ENCODE peak calls at places on chromosomes 6 and 20, in six cellular contexts. I, Z, F, M, W and P are unnamed samples.

GRCh38 chr20:8213831-8214587 is 81.9 kb downstream of the PLCB1 start:
- ATAC-seq in Z (peak; percentile 69), W (no peak), F (no peak), M (no peak), I (peak; percentile 81), P (no peak)

GRCh38 chr6:24777227-24777626 is 2.5 kb downstream of the GMNN start:
- ATAC-seq in F (no peak), Z (no peak), W (no peak), I (no peak), M (no peak), P (no peak)

GRCh38 chr6:33789550-33789895 is 593 bp upstream of the LEMD2 start:
- ATAC-seq in M (no peak), Z (no peak), I (no peak), W (no peak), F (no peak), P (no peak)

GRCh38 chr6:109308018-109308492 is 74.2 kb downstream of the CD164 start:
- ATAC-seq in I (no peak), Z (peak; percentile 82), W (peak; percentile 71), M (peak; percentile 47), F (peak; percentile 84), P (peak; percentile 47)

GRCh38 chr6:1611572-1612385 is 2.1 kb downstream of the FOXC1 start:
- ATAC-seq in W (no peak), F (no peak), I (no peak), M (no peak), Z (no peak), P (no peak)

GRCh38 chr6:159128978-159129377 is 40.2 kb upstream of the FNDC1 start:
- ATAC-seq in W (no peak), I (no peak), Z (no peak), M (no peak), F (no peak), P (peak; percentile 13)

GRCh38 chr6:39224523-39225182 is 4.6 kb downstream of the KCNK5 start:
- ATAC-seq in W (no peak), Z (no peak), M (no peak), I (no peak), F (no peak), P (no peak)

GRCh38 chr20:8150591-8150990 is 18.5 kb downstream of the PLCB1 start:
- ATAC-seq in F (peak; percentile 42), W (no peak), I (no peak), Z (no peak), M (no peak), P (no peak)

GRCh38 chr6:33712914-33713313 is 1.4 kb upstream of the UQCC2 start:
- ATAC-seq in W (no peak), I (no peak), F (no peak), Z (no peak), M (no peak), P (no peak)

GRCh38 chr6:3885262-3886036 is 36.3 kb downstream of the FAM50B start:
- ATAC-seq in I (no peak), Z (no peak), F (no peak), M (no peak), W (peak; percentile 30), P (no peak)

GRCh38 chr6:72212686-72213085 is 326.3 kb downstream of the RIMS1 start:
- ATAC-seq in M (no peak), Z (no peak), I (no peak), W (no peak), F (no peak), P (no peak)

GRCh38 chr20:38270869-38271608 is 10.5 kb upstream of the KIAA1755 start:
- ATAC-seq in M (no peak), I (no peak), F (peak; percentile 96), W (peak; percentile 84), Z (no peak), P (peak; percentile 87)

GRCh38 chr20:9949563-9949962 is 85.2 kb upstream of the ANKEF1 start:
- ATAC-seq in M (no peak), F (no peak), W (no peak), Z (no peak), I (no peak), P (no peak)

GRCh38 chr6:136549359-136550044 is 720 bp downstream of the MAP7 start:
- ATAC-seq in I (no peak), W (no peak), M (no peak), F (peak; percentile 20), Z (no peak), P (no peak)

GRCh38 chr6:71419954-71420692 is 131.5 kb downstream of the OGFRL1 start:
- ATAC-seq in W (peak; percentile 56), I (no peak), Z (peak; percentile 32), F (peak; percentile 70), M (peak; percentile 63), P (peak; percentile 53)

GRCh38 chr6:42604150-42604549 is 40.3 kb downstream of the UBR2 start:
- ATAC-seq in F (no peak), M (no peak), W (no peak), Z (no peak), I (no peak), P (no peak)

GRCh38 chr6:137811912-137812553 is 55.0 kb upstream of the TNFAIP3 start:
- ATAC-seq in I (no peak), M (no peak), F (peak; percentile 20), W (no peak), Z (no peak), P (no peak)

GRCh38 chr6:2784930-2785329 is 19.7 kb downstream of the WRNIP1 start:
- ATAC-seq in Z (no peak), I (no peak), M (no peak), W (no peak), F (no peak), P (no peak)

GRCh38 chr6:149445095-149445466 is 39.7 kb downstream of the ZC3H12D start:
- ATAC-seq in I (no peak), Z (peak; percentile 25), M (no peak), W (no peak), F (no peak), P (no peak)

GRCh38 chr20:5989539-5989938 is 39.1 kb downstream of the MCM8 start:
- ATAC-seq in W (no peak), I (no peak), Z (peak; percentile 27), F (no peak), M (no peak), P (no peak)

GRCh38 chr6:76165471-76166221 is 93.2 kb upstream of the IMPG1 start:
- ATAC-seq in I (no peak), F (no peak), W (no peak), Z (no peak), M (no peak), P (no peak)